ENCODE peak calls at places on chromosomes 7 and 10, in ten cellular contexts. A, F, H, O, E, L, Q, R, D and G are unnamed samples.

GRCh38 chr7:7948233-7948632 is 20.4 kb upstream of the GLCCI1 start:
- DNase-seq in L (no peak), D (no peak), F (no peak), H (no peak), O (no peak), Q (no peak), R (no peak), A (no peak), E (no peak), G (no peak)

GRCh38 chr7:78396190-78396589 is 597.6 kb downstream of the PHTF2 start:
- DNase-seq in D (no peak), F (no peak), E (no peak), A (no peak), R (no peak), O (no peak), L (no peak), Q (no peak), H (no peak), G (no peak)

GRCh38 chr10:102782698-102783540 is 39.2 kb downstream of the WBP1L start:
- DNase-seq in R (no peak), H (no peak), E (no peak), D (peak), O (no peak), Q (peak), A (no peak), F (no peak), L (peak), G (no peak)

GRCh38 chr10:122592161-122592560 is 31.6 kb downstream of the DMBT1 start:
- DNase-seq in E (no peak), H (no peak), A (no peak), L (no peak), D (no peak), Q (no peak), R (no peak), F (no peak), O (no peak), G (no peak)

GRCh38 chr10:132845780-132846595 is 60.0 kb upstream of the NKX6-2 start:
- DNase-seq in H (no peak), E (no peak), Q (no peak), D (no peak), O (no peak), A (peak), R (no peak), F (no peak), L (no peak), G (no peak)

GRCh38 chr10:93336110-93336509 is 146.0 kb downstream of the MYOF start:
- DNase-seq in A (no peak), Q (peak), F (no peak), H (no peak), D (no peak), E (no peak), L (no peak), O (no peak), R (no peak), G (no peak)

GRCh38 chr10:111890046-111890445 is 293.5 kb downstream of the GPAM start:
- DNase-seq in E (no peak), D (no peak), R (no peak), A (no peak), H (no peak), O (no peak), L (no peak), F (peak), Q (no peak), G (no peak)

GRCh38 chr10:131771634-131772358 is 129.0 kb upstream of the PPP2R2D start:
- DNase-seq in R (peak), O (no peak), H (no peak), L (no peak), F (no peak), A (no peak), Q (no peak), E (no peak), D (no peak), G (no peak)

GRCh38 chr10:1754506-1755177 is 17.3 kb upstream of the ADARB2 start:
- DNase-seq in L (no peak), F (peak), A (no peak), D (no peak), Q (no peak), H (no peak), E (no peak), R (peak), O (no peak), G (no peak)

GRCh38 chr7:128259131-128260056 is 18.3 kb downstream of the LEP start:
- DNase-seq in R (no peak), A (no peak), O (no peak), F (no peak), E (no peak), D (no peak), L (no peak), H (no peak), Q (peak), G (peak)

GRCh38 chr7:120402801-120403200 is 129.8 kb downstream of the KCND2 start:
- DNase-seq in E (no peak), F (no peak), R (no peak), A (no peak), H (no peak), O (no peak), L (no peak), D (no peak), Q (peak), G (no peak)

GRCh38 chr7:128914566-128915151 is 4.2 kb upstream of the KCP start:
- DNase-seq in L (no peak), A (peak), F (peak), R (no peak), D (no peak), H (no peak), Q (no peak), E (no peak), O (no peak), G (no peak)

GRCh38 chr10:77667426-77668324 is 30.1 kb upstream of the KCNMA1 start:
- DNase-seq in E (no peak), O (no peak), Q (no peak), L (no peak), A (no peak), D (no peak), F (no peak), R (no peak), H (no peak), G (no peak)

GRCh38 chr10:124522131-124522902 is 60.7 kb downstream of the LHPP start:
- DNase-seq in R (no peak), L (no peak), D (no peak), O (no peak), A (no peak), E (no peak), F (no peak), H (no peak), Q (no peak), G (no peak)

GRCh38 chr10:114486938-114487814 is 82.9 kb upstream of the AFAP1L2 start:
- DNase-seq in A (no peak), H (no peak), F (no peak), L (peak), O (peak), R (no peak), Q (peak), E (peak), D (no peak), G (peak)

GRCh38 chr10:35942052-35942451 is 300.0 kb upstream of the FZD8 start:
- DNase-seq in Q (no peak), L (no peak), F (no peak), A (no peak), O (no peak), R (no peak), H (no peak), E (no peak), D (no peak), G (no peak)

GRCh38 chr10:22714524-22715289 is at the start of gene PIP4K2A:
- DNase-seq in H (no peak), F (peak), E (peak), Q (peak), D (peak), O (peak), R (peak), L (no peak), A (peak), G (no peak)

GRCh38 chr7:40623863-40624262 is 489.1 kb downstream of the SUGCT start:
- DNase-seq in D (no peak), A (no peak), H (no peak), R (no peak), O (no peak), L (no peak), Q (no peak), F (no peak), E (no peak), G (no peak)

GRCh38 chr10:118818621-118819221 is 64.0 kb upstream of the CACUL1 start:
- DNase-seq in L (no peak), E (no peak), H (no peak), Q (no peak), A (peak), F (no peak), O (no peak), R (no peak), D (peak), G (no peak)

GRCh38 chr7:126574838-126575250 is 677.9 kb downstream of the GRM8 start:
- DNase-seq in H (peak), E (peak), R (no peak), Q (peak), L (peak), F (peak), O (no peak), D (no peak), A (no peak), G (no peak)

GRCh38 chr10:117342638-117343037 is 32.6 kb downstream of the PDZD8 start:
- DNase-seq in D (no peak), Q (peak), F (no peak), O (no peak), E (peak), R (no peak), H (no peak), A (no peak), L (no peak), G (peak)

GRCh38 chr10:127309609-127310008 is 113.2 kb upstream of the INSYN2A start:
- DNase-seq in F (no peak), D (no peak), A (no peak), Q (peak), L (no peak), E (no peak), O (no peak), R (no peak), H (no peak), G (peak)

GRCh38 chr10:113930482-113931057 is 76.1 kb downstream of the NHLRC2 start:
- DNase-seq in H (no peak), L (no peak), A (no peak), R (no peak), F (no peak), Q (no peak), E (no peak), O (no peak), D (no peak), G (no peak)

GRCh38 chr10:116849271-116850057 is at the start of gene ENO4:
- DNase-seq in A (peak), Q (peak), H (peak), F (peak), E (peak), R (peak), O (peak), D (peak), L (peak), G (peak)

GRCh38 chr7:80870806-80871205 is 48.0 kb downstream of the SEMA3C start:
- DNase-seq in D (no peak), L (no peak), R (no peak), A (no peak), E (no peak), Q (no peak), O (no peak), H (no peak), F (no peak), G (no peak)

GRCh38 chr10:15348579-15348978 is 22.5 kb downstream of the FAM171A1 start:
- DNase-seq in Q (no peak), L (no peak), E (no peak), A (no peak), D (peak), H (no peak), R (no peak), F (peak), O (no peak), G (no peak)
- H3K4me3 ChIP-seq in Q (peak), L (no peak), E (no peak), A (peak), D (peak), H (no peak), R (peak), F (no peak), O (no peak), G (no peak)

DNA sequence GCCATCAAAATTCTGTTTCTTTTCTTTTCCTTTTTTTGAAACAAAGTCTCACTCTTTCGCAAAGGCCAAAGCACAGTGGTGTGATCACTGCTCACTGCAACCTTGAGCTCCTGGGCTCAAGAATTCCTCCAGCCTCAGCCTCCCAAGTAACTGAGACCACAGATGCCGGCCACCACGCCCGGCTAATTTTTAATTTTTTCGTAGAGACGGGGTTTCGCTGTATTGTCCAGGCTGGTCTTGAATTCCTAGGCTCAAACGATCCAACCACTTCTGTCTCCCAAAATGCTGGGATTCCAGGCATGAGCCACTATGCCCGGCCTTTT is 25.7 kb upstream of the TRIM56 start:
- DNase-seq in O (no peak), F (no peak), A (no peak), R (no peak), E (no peak), D (no peak), H (no peak), Q (no peak), L (no peak), G (no peak)
- TF ChIP-seq CTCF in O (no peak), F (no peak), A (no peak), R (peak), E (no peak), D (no peak), H (no peak), Q (no peak), L (no peak), G (no peak)

GRCh38 chr10:70457759-70458305 is 16.4 kb upstream of the NODAL start:
- DNase-seq in L (no peak), R (no peak), E (no peak), A (no peak), Q (no peak), H (no peak), O (no peak), F (no peak), D (no peak), G (no peak)
- H3K4me3 ChIP-seq in L (no peak), R (peak), E (no peak), A (peak), Q (peak), H (peak), O (no peak), F (peak), D (peak), G (no peak)

DNA sequence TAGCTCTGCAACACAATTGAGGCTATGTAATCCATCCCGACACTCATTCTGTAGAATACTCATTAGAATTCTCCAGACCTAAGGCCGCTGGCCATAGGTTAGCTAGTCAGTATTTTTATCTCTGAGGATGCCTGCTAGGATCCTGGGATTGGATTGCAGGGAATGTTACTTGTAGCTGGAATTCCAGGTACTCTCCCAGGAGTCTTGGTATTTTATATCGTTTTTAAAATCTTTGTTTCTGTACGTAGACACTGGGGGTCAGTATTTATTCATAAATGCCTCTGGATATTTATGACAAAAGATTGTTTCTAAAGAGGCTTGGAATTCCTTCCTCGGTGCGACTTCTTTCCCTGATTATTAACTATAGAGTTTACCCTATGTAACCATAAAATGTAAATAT is 40.1 kb downstream of the BPGM start:
- DNase-seq in F (peak), A (no peak), Q (peak), O (no peak), R (no peak), E (peak), H (no peak), L (no peak), D (no peak), G (no peak)
- TF ChIP-seq CTCF in F (no peak), A (peak), Q (peak), O (peak), R (peak), E (peak), H (peak), L (no peak), D (peak), G (peak)

GRCh38 chr10:49310460-49310859 is 11.5 kb downstream of the C10orf71 start:
- DNase-seq in Q (no peak), D (no peak), L (no peak), A (no peak), E (no peak), H (peak), F (no peak), O (no peak), R (no peak), G (no peak)
- H3K4me3 ChIP-seq in Q (no peak), D (no peak), L (no peak), A (no peak), E (no peak), H (no peak), F (no peak), O (no peak), R (no peak), G (no peak)